ENCODE peak calls at places on chromosomes 2 and 18, in four cellular contexts. L is NB4, Y is endothelial cell of umbilical vein, S is adrenal gland. H is an unnamed sample.

GRCh38 chr2:154402138-154402714 is 296.3 kb upstream of the KCNJ3 start:
- DNase-seq in Y (peak), L (peak), S (no peak), H (no peak)

GRCh38 chr2:13414907-13415306 is 698.2 kb downstream of the TRIB2 start:
- DNase-seq in S (no peak), L (no peak), Y (no peak), H (no peak)

GRCh38 chr2:11444737-11445136 is 21.2 kb downstream of the E2F6 start:
- DNase-seq in L (no peak), Y (no peak), S (no peak), H (no peak)

GRCh38 chr2:238138331-238139102 is at the start of gene KLHL30:
- DNase-seq in Y (no peak), S (no peak), L (peak), H (peak)

GRCh38 chr2:127985735-127986134 is 42.1 kb downstream of the SAP130 start:
- DNase-seq in S (no peak), L (no peak), Y (no peak), H (no peak)

GRCh38 chr2:141660232-141660631 is 470.6 kb downstream of the LRP1B start:
- DNase-seq in Y (no peak), S (no peak), L (no peak), H (no peak)

GRCh38 chr2:241762321-241762932 is 14.2 kb upstream of the GAL3ST2 start:
- DNase-seq in S (peak), L (no peak), Y (no peak), H (no peak)

GRCh38 chr2:101782427-101782792 is 84.9 kb downstream of the MAP4K4 start:
- DNase-seq in Y (no peak), S (no peak), L (no peak), H (no peak)

GRCh38 chr2:45748239-45748638 is 96.8 kb downstream of the PRKCE start:
- DNase-seq in S (no peak), Y (no peak), L (no peak), H (peak)

GRCh38 chr18:76741346-76741745 is 81.0 kb upstream of the ZNF236 start:
- DNase-seq in Y (no peak), S (no peak), L (no peak), H (no peak)

GRCh38 chr2:122041455-122041854 is 286.0 kb downstream of the TSN start:
- DNase-seq in L (no peak), Y (no peak), S (no peak), H (no peak)

GRCh38 chr2:206160124-206160806 is 570 bp downstream of the EEF1B2 start:
- DNase-seq in L (peak), S (peak), Y (peak), H (no peak)

GRCh38 chr2:231489990-231490389 is 25.7 kb upstream of the NCL start:
- DNase-seq in L (peak), S (no peak), Y (no peak), H (no peak)

GRCh38 chr18:63963610-63964256 is 6.1 kb upstream of the SERPINB8 start:
- DNase-seq in S (peak), L (peak), Y (peak), H (no peak)

GRCh38 chr2:103284750-103285149 is 522.9 kb downstream of the TMEM182 start:
- DNase-seq in S (no peak), L (no peak), Y (no peak), H (no peak)

GRCh38 chr2:25030702-25031101 is 11.2 kb upstream of the EFR3B start:
- DNase-seq in Y (peak), S (no peak), L (peak), H (no peak)

GRCh38 chr2:42865884-42866861 is 73.8 kb upstream of the HAAO start:
- DNase-seq in L (no peak), S (peak), Y (no peak), H (peak)

GRCh38 chr2:20449501-20450200 is 2.8 kb downstream of the RHOB start:
- DNase-seq in Y (peak), S (peak), L (no peak), H (no peak)
- TF ChIP-seq POLR2A in Y (peak), S (peak), L (no peak), H (no peak)

GRCh38 chr18:57803119-57803969 is at the start of gene ATP8B1:
- DNase-seq in S (peak), L (peak), Y (peak), H (peak)
- TF ChIP-seq POLR2A in S (peak), L (no peak), Y (peak), H (peak)

GRCh38 chr2:51812138-51812866 is 780.4 kb upstream of the NRXN1 start:
- DNase-seq in Y (peak), S (no peak), L (no peak), H (no peak)

GRCh38 chr2:51810197-51810596 is 778.3 kb upstream of the NRXN1 start:
- DNase-seq in S (no peak), L (no peak), Y (no peak), H (no peak)

DNA sequence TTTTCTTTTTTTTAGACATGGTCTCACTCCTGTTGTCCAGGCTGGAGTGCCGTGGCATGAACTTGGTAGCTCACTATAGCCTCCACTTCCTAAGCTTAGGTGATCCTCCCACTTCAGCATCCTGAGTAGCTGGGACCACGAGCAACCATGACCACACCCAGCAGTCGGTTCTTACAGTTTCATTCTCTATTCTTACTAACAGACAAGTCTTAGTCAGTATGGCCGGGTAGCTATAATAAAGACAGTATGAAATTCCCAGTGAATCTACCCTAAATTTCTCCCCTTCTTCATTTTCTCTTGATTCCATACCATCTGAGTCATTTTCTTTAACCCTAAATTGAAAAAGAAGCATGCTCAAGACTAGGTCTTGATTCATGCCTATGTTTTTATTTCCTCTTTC is 775.3 kb upstream of the NRXN1 start:
- DNase-seq in L (no peak), Y (no peak), S (no peak), H (no peak)
- TF ChIP-seq POLR2A in L (no peak), Y (no peak), S (no peak), H (no peak)

GRCh38 chr2:117342415-117342814 is 472.1 kb upstream of the DDX18 start:
- DNase-seq in S (no peak), L (no peak), Y (no peak), H (no peak)
- TF ChIP-seq POLR2A in S (no peak), L (no peak), Y (no peak), H (no peak)

DNA sequence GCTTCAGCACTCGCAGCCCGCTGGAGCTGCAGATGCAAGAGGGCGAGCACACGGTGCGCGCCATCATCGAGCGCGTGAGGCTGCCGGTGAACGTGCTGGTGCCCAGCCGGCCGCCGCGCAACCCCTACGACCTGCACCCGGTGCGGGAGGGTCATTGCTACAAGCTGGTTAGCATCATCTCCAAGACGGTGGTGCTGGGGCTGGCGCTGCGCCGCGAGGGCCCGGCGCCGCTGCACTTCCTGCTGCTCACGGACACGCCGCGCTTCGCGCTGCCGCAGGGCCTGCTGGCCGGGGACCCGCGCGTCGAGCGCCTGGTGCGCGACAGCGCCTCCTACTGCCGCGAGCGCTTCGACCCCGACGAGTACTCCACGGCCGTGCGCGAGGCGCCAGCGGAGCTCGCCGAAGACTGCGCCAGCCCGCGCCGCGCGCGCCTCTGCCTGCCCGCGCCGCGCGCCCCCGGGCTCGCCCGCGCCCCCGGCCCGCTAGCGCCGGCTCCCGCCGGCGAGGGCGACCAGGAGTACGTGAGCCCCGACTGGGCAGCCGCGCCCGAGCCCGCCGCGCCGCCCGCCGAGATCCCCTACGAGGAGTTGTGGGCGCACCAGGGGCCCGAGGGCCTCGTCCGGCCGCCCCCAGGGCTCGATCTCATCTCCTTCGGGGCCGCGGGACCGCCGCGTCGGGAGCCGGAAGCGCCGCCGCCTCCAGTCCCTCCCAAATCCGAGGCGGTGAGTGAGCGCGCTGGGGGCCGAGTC is 11.8 kb downstream of the GAREM2 start:
- DNase-seq in Y (peak), S (peak), L (peak), H (no peak)
- TF ChIP-seq POLR2A in Y (peak), S (no peak), L (no peak), H (no peak)

GRCh38 chr2:218398437-218399390 is 954 bp upstream of the CTDSP1 start:
- DNase-seq in Y (peak), L (peak), S (peak), H (peak)

GRCh38 chr2:218397502-218398436 is 1.9 kb upstream of the CTDSP1 start:
- DNase-seq in Y (peak), S (peak), L (peak), H (peak)

GRCh38 chr2:218400167-218400929 is 680 bp downstream of the CTDSP1 start:
- DNase-seq in Y (peak), S (peak), L (peak), H (no peak)

GRCh38 chr2:218400930-218401833 is 1.5 kb downstream of the CTDSP1 start:
- DNase-seq in S (peak), Y (no peak), L (peak), H (no peak)

DNA sequence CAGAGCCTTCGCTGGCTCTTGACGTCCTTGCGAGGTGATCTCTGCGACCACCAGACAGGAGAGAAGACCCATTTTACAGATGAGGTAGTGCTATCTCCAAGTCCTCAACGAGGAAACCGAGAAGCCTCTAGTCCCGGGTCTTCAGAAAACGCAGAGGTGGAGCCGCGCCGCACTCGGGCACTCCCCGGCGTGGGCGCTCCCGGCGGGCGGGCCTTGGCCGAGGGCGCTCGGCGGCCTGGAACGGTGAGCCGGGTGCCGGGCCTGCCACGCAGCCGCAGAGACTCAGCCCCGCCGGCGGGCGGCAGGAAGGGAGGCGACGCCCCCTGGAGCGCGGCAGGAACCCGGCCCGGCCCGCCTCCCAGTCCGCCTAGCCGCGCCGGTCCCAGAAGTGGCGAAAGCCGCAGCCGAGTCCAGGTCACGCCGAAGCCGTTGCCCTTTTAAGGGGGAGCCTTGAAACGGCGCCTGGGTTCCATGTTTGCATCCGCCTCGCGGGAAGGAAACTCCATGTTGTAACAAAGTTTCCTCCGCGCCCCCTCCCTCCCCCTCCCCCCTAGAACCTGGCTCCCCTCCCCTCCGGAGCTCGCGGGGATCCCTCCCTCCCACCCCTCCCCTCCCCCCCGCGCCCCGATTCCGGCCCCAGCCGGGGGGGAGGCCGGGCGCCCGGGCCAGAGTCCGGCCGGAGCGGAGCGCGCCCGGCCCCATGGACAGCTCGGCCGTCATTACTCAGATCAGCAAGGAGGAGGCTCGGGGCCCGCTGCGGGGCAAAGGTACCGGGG is at the start of gene CTDSP1:
- DNase-seq in S (peak), Y (peak), L (peak), H (peak)
- TF ChIP-seq POLR2A in S (peak), Y (peak), L (peak), H (peak)

GRCh38 chr2:181895788-181896187 is 4.3 kb downstream of the ITPRID2 start:
- DNase-seq in L (no peak), Y (no peak), S (no peak), H (no peak)

GRCh38 chr2:181891258-181891965 is at the start of gene ITPRID2:
- DNase-seq in S (peak), L (peak), Y (peak), H (peak)

GRCh38 chr2:181894381-181894780 is 2.9 kb downstream of the ITPRID2 start:
- DNase-seq in S (no peak), Y (peak), L (no peak), H (no peak)

GRCh38 chr2:181892795-181893435 is 1.4 kb downstream of the ITPRID2 start:
- DNase-seq in S (no peak), Y (peak), L (no peak), H (no peak)

GRCh38 chr2:181891966-181892794 is 650 bp downstream of the ITPRID2 start:
- DNase-seq in Y (peak), S (peak), L (peak), H (peak)
- TF ChIP-seq POLR2A in Y (peak), S (peak), L (peak), H (no peak)